ENCODE peak calls at places on chromosomes 7 and 10, in four cellular contexts. E, L, P and G are unnamed samples.

GRCh38 chr10:31756131-31757119 is 172.2 kb downstream of the ARHGAP12 start:
- DNase-seq in E (no peak), L (no peak), P (no peak), G (no peak)

GRCh38 chr7:80517177-80517804 is 5.4 kb upstream of the GNAT3 start:
- DNase-seq in E (no peak), L (no peak), P (no peak), G (no peak)

GRCh38 chr7:121305109-121305508 is 23.7 kb upstream of the WNT16 start:
- DNase-seq in E (no peak), L (no peak), P (no peak), G (no peak)

GRCh38 chr10:64973391-64973790 is 1452.2 kb downstream of the REEP3 start:
- DNase-seq in E (no peak), L (no peak), P (no peak), G (no peak)

GRCh38 chr7:157788573-157788972 is 451.8 kb downstream of the DNAJB6 start:
- DNase-seq in E (no peak), L (no peak), P (no peak), G (no peak)

GRCh38 chr10:94299417-94299816 is 63.3 kb downstream of the NOC3L start:
- DNase-seq in E (peak; percentile 65), L (no peak), P (no peak), G (no peak)

GRCh38 chr10:85851300-85851699 is 515.3 kb downstream of the GRID1 start:
- DNase-seq in E (no peak), L (no peak), P (no peak), G (peak; percentile 7)

GRCh38 chr7:106041140-106041717 is 70.9 kb downstream of the SYPL1 start:
- DNase-seq in E (peak; percentile 95), L (no peak), P (peak; percentile 80), G (peak; percentile 47)

GRCh38 chr10:131849591-131850489 is 51.0 kb upstream of the PPP2R2D start:
- DNase-seq in E (no peak), L (no peak), P (no peak), G (no peak)

GRCh38 chr10:16867556-16867955 is 50.3 kb upstream of the RSU1 start:
- DNase-seq in E (no peak), L (no peak), P (no peak), G (peak; percentile 19)

GRCh38 chr10:92183199-92183598 is 107.7 kb downstream of the CPEB3 start:
- DNase-seq in E (peak; percentile 20), L (no peak), P (no peak), G (no peak)

GRCh38 chr10:61332506-61332905 is 120.7 kb downstream of the TMEM26 start:
- DNase-seq in E (no peak), L (no peak), P (no peak), G (no peak)

GRCh38 chr7:26912933-26913536 is 48.6 kb upstream of the SKAP2 start:
- DNase-seq in E (no peak), L (no peak), P (no peak), G (no peak)

GRCh38 chr10:98323221-98324164 is 55.5 kb upstream of the LOXL4 start:
- DNase-seq in E (peak; percentile 74), L (no peak), P (no peak), G (peak; percentile 83)

GRCh38 chr7:35424869-35425495 is 171.1 kb upstream of the TBX20 start:
- DNase-seq in E (peak; percentile 67), L (no peak), P (peak; percentile 65), G (peak; percentile 43)

GRCh38 chr10:21110358-21110757 is 213.2 kb upstream of the NEBL start:
- DNase-seq in E (no peak), L (no peak), P (no peak), G (no peak)

GRCh38 chr10:11642558-11642957 is 31.1 kb upstream of the USP6NL start:
- DNase-seq in E (no peak), L (no peak), P (no peak), G (no peak)

GRCh38 chr10:91389636-91390512 is 20.3 kb upstream of the HECTD2 start:
- DNase-seq in E (peak; percentile 22), L (no peak), P (no peak), G (peak; percentile 37)

GRCh38 chr7:2243483-2243840 is 1.4 kb downstream of the NUDT1 start:
- DNase-seq in E (no peak), L (no peak), P (no peak), G (no peak)

GRCh38 chr7:55623617-55624016 is 51.3 kb upstream of the VOPP1 start:
- DNase-seq in E (no peak), L (no peak), P (no peak), G (no peak)

GRCh38 chr10:76334306-76334705 is 902.9 kb downstream of the LRMDA start:
- DNase-seq in E (no peak), L (no peak), P (no peak), G (no peak)

GRCh38 chr7:24052572-24053223 is 231.3 kb upstream of the NPY start:
- DNase-seq in E (no peak), L (no peak), P (no peak), G (peak; percentile 7)

GRCh38 chr7:37211097-37211496 is 237.6 kb downstream of the ELMO1 start:
- DNase-seq in E (no peak), L (no peak), P (no peak), G (no peak)

GRCh38 chr7:83594076-83594475 is 54.9 kb downstream of the SEMA3E start:
- DNase-seq in E (no peak), L (no peak), P (no peak), G (no peak)

GRCh38 chr10:96743988-96744585 is 23.8 kb upstream of the PIK3AP1 start:
- DNase-seq in E (no peak), L (no peak), P (no peak), G (no peak)

GRCh38 chr7:158710651-158711102 is 6.1 kb upstream of the NCAPG2 start:
- DNase-seq in E (no peak), L (no peak), P (peak; percentile 20), G (no peak)

GRCh38 chr10:119337223-119337622 is 129.9 kb downstream of the GRK5 start:
- DNase-seq in E (no peak), L (no peak), P (no peak), G (no peak)

GRCh38 chr10:30784896-30785605 is 155.5 kb upstream of the LYZL2 start:
- DNase-seq in E (no peak), L (no peak), P (peak; percentile 85), G (no peak)

GRCh38 chr7:34158754-34159153 is 253.4 kb downstream of the BMPER start:
- DNase-seq in E (no peak), L (no peak), P (peak; percentile 50), G (no peak)

GRCh38 chr7:34162676-34163075 is 257.3 kb downstream of the BMPER start:
- DNase-seq in E (no peak), L (no peak), P (no peak), G (no peak)

GRCh38 chr7:34162017-34162565 is 256.8 kb downstream of the BMPER start:
- DNase-seq in E (no peak), L (no peak), P (no peak), G (no peak)

GRCh38 chr7:34158311-34158710 is 253.0 kb downstream of the BMPER start:
- DNase-seq in E (no peak), L (no peak), P (no peak), G (no peak)

DNA sequence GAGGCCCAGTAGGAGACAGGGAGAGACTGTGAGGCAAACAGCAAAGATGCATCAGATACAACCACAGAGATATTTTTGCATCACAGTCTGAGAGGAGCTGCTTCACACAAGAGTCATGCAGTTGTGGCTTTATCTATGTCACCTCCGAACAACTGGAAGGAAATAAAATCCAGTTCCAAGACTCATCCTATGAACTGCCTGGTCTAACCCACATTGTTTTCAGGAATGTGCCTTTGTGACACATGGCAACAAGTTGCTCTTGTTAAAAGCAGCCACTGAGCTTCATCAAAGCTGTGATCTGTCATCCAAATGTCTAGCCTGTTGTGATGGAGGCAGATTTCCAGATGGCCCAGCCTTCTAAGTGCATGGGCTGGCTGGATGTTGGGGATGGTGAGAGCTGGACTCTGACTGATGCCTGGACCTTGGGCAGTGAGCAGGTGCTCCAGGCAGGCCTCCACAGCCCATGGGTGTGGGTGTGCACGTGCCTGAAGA is 255.0 kb downstream of the BMPER start:
- DNase-seq in E (no peak), L (no peak), P (no peak), G (no peak)
- TF ChIP-seq EGR1 in E (no peak), L (no peak), P (no peak), G (no peak)

DNA sequence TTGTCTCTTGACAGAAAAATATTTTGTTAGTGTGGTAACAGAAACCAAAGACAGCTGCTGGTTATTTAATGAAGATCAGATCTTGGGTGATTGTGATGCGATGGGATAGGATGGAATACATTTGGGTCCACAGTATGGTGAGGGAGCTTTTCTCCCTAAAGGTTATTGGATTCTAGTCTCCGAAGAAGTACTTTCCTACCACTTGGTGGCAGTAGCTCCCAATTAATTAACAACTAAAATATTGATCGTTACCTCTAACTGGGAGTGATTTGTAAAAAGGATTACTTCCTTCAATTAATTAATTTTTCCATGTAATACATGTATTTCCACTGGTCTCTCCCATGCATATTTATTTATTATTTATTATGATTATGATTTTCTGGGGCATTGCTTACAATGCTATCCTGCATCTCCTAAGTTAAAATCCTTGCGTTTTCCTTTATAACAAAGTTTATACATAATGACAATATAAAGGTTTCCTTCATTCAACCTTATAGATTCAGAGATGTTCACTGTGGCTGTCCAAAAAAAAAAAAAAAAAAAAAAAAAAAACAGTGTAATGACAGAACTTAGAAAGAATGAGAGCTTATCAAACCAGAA is 25.6 kb downstream of the TMEM196 start:
- DNase-seq in E (peak; percentile 16), L (no peak), P (no peak), G (peak; percentile 49)
- TF ChIP-seq MAX in E (no peak), L (no peak), P (no peak), G (no peak)

DNA sequence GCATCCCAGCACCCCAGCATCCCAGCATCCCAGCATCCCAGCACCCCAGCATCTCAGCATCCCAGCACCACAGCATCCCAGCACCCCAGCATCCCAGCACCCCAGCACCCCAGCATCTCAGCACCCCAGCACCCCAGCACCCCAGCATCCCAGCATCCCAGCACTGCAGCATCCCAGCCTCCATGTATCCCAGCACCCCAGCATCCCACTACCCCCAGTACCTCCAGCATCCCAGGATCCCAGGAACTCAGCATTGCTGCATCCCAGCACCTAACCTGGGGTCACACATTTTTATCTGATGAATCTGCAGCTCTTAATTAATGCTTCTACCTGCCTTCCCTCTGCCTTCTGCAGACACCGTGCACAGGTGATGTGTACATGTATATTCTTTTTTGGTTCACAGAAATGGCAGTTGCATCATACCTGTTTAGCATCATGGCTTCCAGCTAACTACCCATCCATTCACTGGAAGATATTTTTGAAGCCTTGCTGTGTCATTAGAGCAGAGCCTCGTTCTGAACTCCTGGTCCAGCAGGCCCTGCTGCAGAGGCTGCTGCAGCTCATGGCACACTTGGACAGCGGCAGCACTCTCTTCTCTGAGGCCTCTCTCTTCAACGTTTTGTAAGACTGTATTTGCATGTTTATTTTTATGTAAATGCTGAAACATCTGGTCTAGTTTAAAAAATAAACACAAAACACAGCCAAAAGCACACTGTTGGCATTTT is 4.6 kb upstream of the CFAP46 start:
- DNase-seq in E (no peak), L (no peak), P (no peak), G (no peak)
- TF ChIP-seq SRF in E (no peak), L (no peak), P (no peak), G (no peak)

DNA sequence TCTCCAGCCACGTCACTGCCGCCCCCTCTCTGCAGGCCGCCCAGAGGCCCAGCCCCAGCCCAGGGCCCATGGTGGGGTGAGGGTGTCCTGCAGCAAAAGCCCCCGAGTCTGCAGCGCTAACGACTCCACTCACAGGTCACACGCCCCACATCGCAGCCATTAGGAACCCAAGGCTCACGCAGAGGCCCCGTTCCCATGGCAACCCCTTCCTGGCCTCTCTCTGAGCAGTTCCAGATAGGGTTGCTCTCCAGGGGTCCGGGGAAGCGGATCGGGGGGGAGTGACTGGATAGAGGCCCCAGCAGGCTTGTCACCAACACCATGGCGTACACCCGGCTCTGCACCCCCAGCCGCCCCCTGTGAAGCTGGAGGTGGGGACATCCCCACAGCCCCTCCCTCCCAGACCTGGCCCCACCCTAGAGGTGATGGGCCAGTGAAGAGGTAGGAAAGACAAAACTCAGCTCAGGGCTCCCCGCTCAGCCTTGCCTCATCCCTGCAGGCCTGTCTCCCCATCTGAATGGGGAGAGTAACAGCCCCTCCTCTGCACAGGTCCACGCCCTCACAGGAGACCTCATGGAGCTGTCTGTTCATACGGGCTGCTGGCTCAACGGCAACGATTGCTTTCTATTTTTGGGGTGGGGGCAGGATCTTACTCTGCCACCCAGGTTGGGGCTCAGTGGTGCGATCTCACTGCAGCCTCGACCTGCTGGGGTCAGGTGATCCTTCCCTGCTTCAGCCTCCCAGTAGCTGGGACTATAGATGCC is 41.2 kb downstream of the TNRC18 start:
- DNase-seq in E (peak; percentile 69), L (no peak), P (peak; percentile 80), G (no peak)
- TF ChIP-seq EGR1 in E (no peak), L (no peak), P (no peak), G (no peak)